ENCODE peak calls at places on chromosome 3, in four cellular contexts. One of them, this sample, is unnamed.

GRCh38 chr3:80086426-80086825 is 318.6 kb upstream of the ROBO1 start:
- DNase-seq in H1: no peak
- DNase-seq in H9: no peak
- DNase-seq in neuronal stem cell: no peak
- DNase-seq in this sample: no peak

GRCh38 chr3:25468866-25469319 is 40.8 kb downstream of the RARB start:
- DNase-seq in neuronal stem cell: no peak
- DNase-seq in H9: peak
- DNase-seq in H1: no peak
- DNase-seq in this sample: peak

GRCh38 chr3:125433611-125434041 is 58.5 kb upstream of the ZNF148 start:
- DNase-seq in H1: no peak
- DNase-seq in neuronal stem cell: no peak
- DNase-seq in H9: no peak
- DNase-seq in this sample: no peak

GRCh38 chr3:196793224-196793623 is 53.6 kb downstream of the PAK2 start:
- DNase-seq in H1: no peak
- DNase-seq in neuronal stem cell: no peak
- DNase-seq in H9: peak
- DNase-seq in this sample: peak

GRCh38 chr3:178785961-178786360 is 249.7 kb downstream of the KCNMB2 start:
- DNase-seq in neuronal stem cell: no peak
- DNase-seq in H1: no peak
- DNase-seq in H9: no peak
- DNase-seq in this sample: peak

GRCh38 chr3:128464188-128464587 is 2.5 kb downstream of the DNAJB8 start:
- DNase-seq in H9: no peak
- DNase-seq in neuronal stem cell: no peak
- DNase-seq in H1: no peak
- DNase-seq in this sample: no peak

GRCh38 chr3:112676659-112677234 is 35.8 kb upstream of the CCDC80 start:
- DNase-seq in H9: peak
- DNase-seq in neuronal stem cell: no peak
- DNase-seq in H1: peak
- DNase-seq in this sample: peak

GRCh38 chr3:4824948-4825325 is 154.3 kb upstream of the BHLHE40 start:
- DNase-seq in H1: no peak
- DNase-seq in neuronal stem cell: no peak
- DNase-seq in H9: no peak
- DNase-seq in this sample: peak

GRCh38 chr3:7190094-7190493 is 329.2 kb downstream of the GRM7 start:
- DNase-seq in neuronal stem cell: no peak
- DNase-seq in H1: no peak
- DNase-seq in H9: no peak
- DNase-seq in this sample: no peak

GRCh38 chr3:65596511-65597224 is 442.1 kb downstream of the MAGI1 start:
- DNase-seq in neuronal stem cell: no peak
- DNase-seq in H9: no peak
- DNase-seq in H1: no peak
- DNase-seq in this sample: no peak

GRCh38 chr3:171809513-171810277 is 588 bp downstream of the PLD1 start:
- DNase-seq in H9: peak
- DNase-seq in neuronal stem cell: peak
- DNase-seq in H1: peak
- DNase-seq in this sample: peak

GRCh38 chr3:53696401-53697172 is 149.6 kb downstream of the CHDH start:
- DNase-seq in H9: no peak
- DNase-seq in neuronal stem cell: no peak
- DNase-seq in H1: no peak
- DNase-seq in this sample: peak

GRCh38 chr3:136932518-136932917 is 25.3 kb upstream of the IL20RB start:
- DNase-seq in H1: no peak
- DNase-seq in neuronal stem cell: no peak
- DNase-seq in H9: no peak
- DNase-seq in this sample: peak

GRCh38 chr3:106610362-106610997 is 741.7 kb upstream of the CBLB start:
- DNase-seq in H1: no peak
- DNase-seq in H9: no peak
- DNase-seq in neuronal stem cell: no peak
- DNase-seq in this sample: no peak

GRCh38 chr3:377158-377561 is 180.6 kb downstream of the CHL1 start:
- DNase-seq in H1: no peak
- DNase-seq in H9: no peak
- DNase-seq in neuronal stem cell: peak
- DNase-seq in this sample: peak

GRCh38 chr3:89983449-89983848 is 876.0 kb downstream of the EPHA3 start:
- DNase-seq in H9: no peak
- DNase-seq in H1: no peak
- DNase-seq in neuronal stem cell: no peak
- DNase-seq in this sample: no peak

GRCh38 chr3:64846009-64846408 is 158.2 kb upstream of the ADAMTS9 start:
- DNase-seq in neuronal stem cell: no peak
- DNase-seq in H1: no peak
- DNase-seq in H9: no peak
- DNase-seq in this sample: no peak

GRCh38 chr3:156792945-156793344 is 33.2 kb upstream of the LEKR1 start:
- DNase-seq in H1: no peak
- DNase-seq in H9: no peak
- DNase-seq in neuronal stem cell: no peak
- DNase-seq in this sample: peak

DNA sequence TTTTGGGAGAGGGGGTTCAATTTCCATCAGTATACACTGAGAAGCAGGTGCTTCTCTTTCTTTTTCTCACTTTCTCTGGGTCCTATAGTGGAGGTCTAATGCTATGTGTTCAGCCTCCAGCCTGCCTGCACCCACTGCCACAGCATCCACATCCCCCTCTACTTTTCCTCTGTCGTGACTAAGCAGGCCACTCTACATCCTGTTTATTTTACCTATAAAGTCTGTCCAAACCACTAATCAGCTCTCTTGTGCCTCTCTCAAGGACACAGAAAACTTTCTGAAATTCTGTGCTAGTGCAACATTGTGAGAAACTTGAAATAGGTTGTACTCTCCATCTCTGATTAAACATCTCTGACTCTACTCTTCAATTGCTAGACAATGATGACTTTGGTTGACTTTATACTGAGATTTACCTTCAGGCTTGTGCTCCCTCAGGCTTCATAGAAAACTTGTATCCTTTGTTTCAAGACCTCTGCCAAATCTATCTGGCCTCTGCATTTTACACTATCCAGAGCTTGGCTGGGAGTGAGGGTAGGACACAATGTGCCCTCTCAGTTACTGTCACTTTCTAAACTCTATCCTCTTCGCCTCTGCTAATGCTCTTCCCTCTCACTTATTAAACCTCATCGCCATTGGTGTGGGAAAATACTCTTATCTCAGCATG is 28.0 kb downstream of the SUCNR1 start:
- DNase-seq in H1: no peak
- DNase-seq in neuronal stem cell: no peak
- DNase-seq in H9: no peak
- DNase-seq in this sample: peak
- H2BK12ac ChIP-seq in H1: no peak
- H2BK12ac ChIP-seq in neuronal stem cell: no peak
- H2BK12ac ChIP-seq in H9: no peak
- H2BK12ac ChIP-seq in this sample: peak

GRCh38 chr3:12643010-12643380 is 20.9 kb downstream of the RAF1 start:
- DNase-seq in neuronal stem cell: no peak
- DNase-seq in H1: no peak
- DNase-seq in H9: no peak
- DNase-seq in this sample: no peak
- H2BK15ac ChIP-seq in neuronal stem cell: no peak
- H2BK15ac ChIP-seq in H1: no peak
- H2BK15ac ChIP-seq in H9: no peak
- H2BK15ac ChIP-seq in this sample: no peak

GRCh38 chr3:54968546-54969172 is 40.8 kb upstream of the LRTM1 start:
- DNase-seq in H1: no peak
- DNase-seq in neuronal stem cell: no peak
- DNase-seq in H9: no peak
- DNase-seq in this sample: peak

GRCh38 chr3:54967586-54968244 is 39.9 kb upstream of the LRTM1 start:
- DNase-seq in neuronal stem cell: no peak
- DNase-seq in H9: no peak
- DNase-seq in H1: no peak
- DNase-seq in this sample: peak

GRCh38 chr3:54970895-54971294 is 43.0 kb upstream of the LRTM1 start:
- DNase-seq in neuronal stem cell: no peak
- DNase-seq in H9: no peak
- DNase-seq in H1: no peak
- DNase-seq in this sample: no peak

GRCh38 chr3:54966979-54967378 is 39.1 kb upstream of the LRTM1 start:
- DNase-seq in H9: no peak
- DNase-seq in neuronal stem cell: no peak
- DNase-seq in H1: no peak
- DNase-seq in this sample: no peak

DNA sequence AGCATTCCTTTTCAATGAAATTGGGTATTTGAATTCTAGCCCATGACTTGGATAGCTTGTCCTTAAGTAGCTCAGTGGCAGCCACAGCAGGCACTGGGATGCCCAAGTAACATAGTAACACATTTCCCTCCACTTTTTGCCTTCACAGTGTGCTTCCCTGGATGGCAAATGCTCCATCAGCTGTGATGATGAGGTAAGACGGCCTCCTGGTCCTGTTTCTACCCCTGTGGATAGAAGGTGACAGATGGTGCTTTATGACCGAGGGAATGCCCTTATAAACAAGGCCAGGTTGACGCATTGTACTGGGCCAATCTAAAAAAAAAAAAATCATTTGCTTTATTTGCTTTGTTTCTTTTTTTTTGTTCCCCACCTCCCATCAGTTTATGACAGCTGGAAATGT is 41.8 kb upstream of the LRTM1 start:
- DNase-seq in H9: no peak
- DNase-seq in H1: no peak
- DNase-seq in neuronal stem cell: no peak
- DNase-seq in this sample: no peak
- H2BK12ac ChIP-seq in H9: no peak
- H2BK12ac ChIP-seq in H1: no peak
- H2BK12ac ChIP-seq in neuronal stem cell: no peak
- H2BK12ac ChIP-seq in this sample: no peak

GRCh38 chr3:187568171-187568570 is 102.0 kb downstream of the SST start:
- DNase-seq in H1: no peak
- DNase-seq in neuronal stem cell: no peak
- DNase-seq in H9: no peak
- DNase-seq in this sample: no peak
- H2BK15ac ChIP-seq in H1: no peak
- H2BK15ac ChIP-seq in neuronal stem cell: no peak
- H2BK15ac ChIP-seq in H9: no peak
- H2BK15ac ChIP-seq in this sample: no peak

GRCh38 chr3:29280675-29281264 is at the start of gene RBMS3:
- DNase-seq in H1: peak
- DNase-seq in H9: peak
- DNase-seq in neuronal stem cell: peak
- DNase-seq in this sample: peak

GRCh38 chr3:29279830-29280229 is 1.0 kb upstream of the RBMS3 start:
- DNase-seq in neuronal stem cell: no peak
- DNase-seq in H9: no peak
- DNase-seq in H1: no peak
- DNase-seq in this sample: peak

GRCh38 chr3:29283297-29283681 is 2.4 kb downstream of the RBMS3 start:
- DNase-seq in H9: no peak
- DNase-seq in H1: no peak
- DNase-seq in neuronal stem cell: no peak
- DNase-seq in this sample: peak

GRCh38 chr3:29282431-29283296 is 1.8 kb downstream of the RBMS3 start:
- DNase-seq in H1: no peak
- DNase-seq in neuronal stem cell: no peak
- DNase-seq in H9: no peak
- DNase-seq in this sample: peak

GRCh38 chr3:29281265-29282228 is 676 bp downstream of the RBMS3 start:
- DNase-seq in neuronal stem cell: peak
- DNase-seq in H1: no peak
- DNase-seq in H9: peak
- DNase-seq in this sample: peak
- H2BK12ac ChIP-seq in neuronal stem cell: no peak
- H2BK12ac ChIP-seq in H1: peak
- H2BK12ac ChIP-seq in H9: no peak
- H2BK12ac ChIP-seq in this sample: no peak

DNA sequence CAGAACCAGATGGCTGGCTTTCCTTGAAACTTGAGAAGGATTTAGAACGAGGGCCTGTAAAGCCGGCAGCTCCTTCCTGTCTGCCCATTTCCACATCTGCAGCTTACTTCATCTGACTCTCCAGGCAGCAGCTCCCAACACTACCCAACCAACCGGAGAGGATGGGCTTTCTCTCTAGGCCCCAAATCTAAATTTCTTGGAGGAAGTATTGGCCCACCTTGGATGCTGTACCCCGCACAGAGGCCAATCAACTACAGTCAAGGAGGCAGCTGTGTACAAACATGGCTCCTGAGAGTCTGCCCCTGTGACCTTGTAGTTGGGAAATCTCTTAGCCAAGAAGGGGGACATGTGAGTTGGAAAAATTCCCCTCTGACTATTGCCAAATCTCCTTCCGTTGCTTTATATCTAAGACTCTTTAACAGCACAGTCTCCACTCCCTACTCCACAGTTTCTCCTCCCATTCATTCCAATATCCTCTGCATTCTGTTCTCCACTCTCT is 8.0 kb upstream of the ACAP2 start:
- DNase-seq in H9: no peak
- DNase-seq in H1: no peak
- DNase-seq in neuronal stem cell: no peak
- DNase-seq in this sample: peak
- H2BK15ac ChIP-seq in H9: no peak
- H2BK15ac ChIP-seq in H1: no peak
- H2BK15ac ChIP-seq in neuronal stem cell: no peak
- H2BK15ac ChIP-seq in this sample: no peak

DNA sequence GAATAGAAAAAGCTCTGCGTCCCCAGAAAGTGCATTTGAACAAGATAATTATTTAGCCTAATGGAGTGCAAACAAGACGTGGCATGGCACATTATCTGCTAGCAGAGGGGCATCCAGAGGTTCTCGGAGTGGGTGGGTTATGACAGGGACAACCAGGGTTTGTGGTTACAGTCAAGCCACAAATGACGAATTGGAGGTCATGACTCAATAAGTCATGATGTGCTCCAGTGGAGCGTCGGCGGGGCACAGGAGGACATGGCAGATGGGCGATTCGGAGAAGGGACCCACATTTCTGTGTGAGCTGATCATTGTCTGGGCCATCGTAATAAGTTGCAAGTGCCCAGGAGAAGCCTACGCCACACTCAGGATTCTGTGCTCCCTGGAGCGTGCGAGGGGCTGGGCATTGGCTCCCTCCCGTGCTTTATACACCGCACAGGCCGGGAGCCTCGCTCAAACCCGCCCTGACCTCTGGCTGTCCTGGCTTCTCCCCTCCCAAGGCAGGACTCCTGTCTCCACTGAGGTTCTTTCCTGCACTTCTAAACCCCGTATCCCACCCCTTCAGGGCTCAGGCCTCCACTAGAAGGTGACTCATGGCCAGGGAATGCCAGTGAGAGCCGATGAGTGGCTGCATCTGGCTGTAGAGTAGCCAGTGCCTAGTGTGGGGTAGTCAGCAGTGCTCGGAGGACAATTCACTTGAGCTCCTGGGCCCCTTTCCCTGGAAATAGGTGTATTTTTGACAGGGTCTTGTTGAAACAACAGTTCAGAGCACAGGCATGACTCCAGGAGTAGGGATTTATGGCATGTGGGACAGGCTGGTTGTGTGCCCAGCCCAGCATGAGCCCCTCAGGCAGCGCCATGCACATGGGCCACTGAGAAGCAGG is 67.4 kb downstream of the GRIP2 start:
- DNase-seq in H1: no peak
- DNase-seq in neuronal stem cell: no peak
- DNase-seq in H9: peak
- DNase-seq in this sample: peak
- H2BK12ac ChIP-seq in H1: no peak
- H2BK12ac ChIP-seq in neuronal stem cell: no peak
- H2BK12ac ChIP-seq in H9: no peak
- H2BK12ac ChIP-seq in this sample: peak

GRCh38 chr3:170413291-170413690 is 5.4 kb upstream of the CLDN11 start:
- DNase-seq in neuronal stem cell: no peak
- DNase-seq in H9: no peak
- DNase-seq in H1: no peak
- DNase-seq in this sample: no peak
- H2BK15ac ChIP-seq in neuronal stem cell: no peak
- H2BK15ac ChIP-seq in H9: no peak
- H2BK15ac ChIP-seq in H1: no peak
- H2BK15ac ChIP-seq in this sample: peak